ENCODE peak calls at places on chromosomes 1 and 21, in four cellular contexts. Y is HepG2, G is H1, I is K562. T is an unnamed sample.

GRCh38 chr21:38267991-38268858 is 11.4 kb downstream of the KCNJ15 start:
- DNase-seq in Y (no peak), G (no peak), I (no peak), T (no peak)

GRCh38 chr1:209513226-209513625 is 70.3 kb upstream of the CAMK1G start:
- DNase-seq in I (peak), Y (peak), G (no peak), T (peak)

GRCh38 chr1:226654508-226655124 is 84.5 kb downstream of the ITPKB start:
- DNase-seq in Y (no peak), G (no peak), I (no peak), T (no peak)

GRCh38 chr1:13930151-13930550 is 230.2 kb downstream of the PRDM2 start:
- DNase-seq in Y (peak), G (peak), I (peak), T (peak)

GRCh38 chr1:11499825-11500331 is 20.9 kb downstream of the DISP3 start:
- DNase-seq in I (no peak), G (no peak), Y (no peak), T (no peak)

GRCh38 chr1:156551066-156551643 is 21.2 kb downstream of the IQGAP3 start:
- DNase-seq in I (no peak), G (no peak), Y (peak), T (no peak)

GRCh38 chr1:243253927-243254232 is 1.2 kb downstream of the CEP170 start:
- DNase-seq in Y (peak), G (no peak), I (no peak), T (no peak)

GRCh38 chr1:78649628-78650027 is at the start of gene IFI44:
- DNase-seq in G (no peak), I (no peak), Y (no peak), T (no peak)

GRCh38 chr1:151790940-151791651 is 796 bp upstream of the TDRKH start:
- DNase-seq in I (peak), Y (peak), G (no peak), T (peak)

GRCh38 chr1:11738783-11739182 is 2.8 kb downstream of the AGTRAP start:
- DNase-seq in Y (no peak), I (no peak), G (no peak), T (no peak)

GRCh38 chr1:8905582-8906191 is 27.2 kb upstream of the ENO1 start:
- DNase-seq in Y (no peak), G (no peak), I (no peak), T (peak)

GRCh38 chr1:187685338-187685737 is 856.6 kb downstream of the PLA2G4A start:
- DNase-seq in Y (no peak), G (no peak), I (no peak), T (no peak)

GRCh38 chr1:109528296-109528695 is 11.4 kb upstream of the GPR61 start:
- DNase-seq in G (no peak), I (no peak), Y (no peak), T (no peak)

GRCh38 chr1:152034654-152035405 is 2.0 kb downstream of the S100A11 start:
- DNase-seq in G (no peak), I (peak), Y (peak), T (peak)

GRCh38 chr1:160104520-160104885 is 6.1 kb upstream of the IGSF8 start:
- DNase-seq in G (no peak), Y (no peak), I (no peak), T (no peak)

GRCh38 chr1:202058001-202058908 is 47.9 kb downstream of the ELF3 start:
- DNase-seq in Y (peak), G (no peak), I (peak), T (peak)

GRCh38 chr1:45299981-45300668 is 26.6 kb upstream of the HPDL start:
- DNase-seq in Y (peak), G (no peak), I (peak), T (peak)

GRCh38 chr1:30691480-30691879 is 31.9 kb downstream of the MATN1 start:
- DNase-seq in Y (no peak), G (no peak), I (no peak), T (no peak)

GRCh38 chr1:117735045-117735992 is 129.5 kb downstream of the TENT5C start:
- DNase-seq in I (no peak), G (no peak), Y (peak), T (no peak)

GRCh38 chr1:166090244-166090643 is 76.6 kb downstream of the FAM78B start:
- DNase-seq in G (no peak), Y (no peak), I (no peak), T (no peak)

GRCh38 chr21:45016491-45017375 is 57.6 kb upstream of the ADARB1 start:
- DNase-seq in Y (no peak), I (no peak), G (no peak), T (no peak)

GRCh38 chr1:203133969-203134725 is 6.6 kb downstream of the ADORA1 start:
- DNase-seq in G (no peak), Y (no peak), I (no peak), T (no peak)

GRCh38 chr1:154822717-154823116 is 47.4 kb downstream of the KCNN3 start:
- DNase-seq in I (no peak), Y (no peak), G (no peak), T (no peak)

GRCh38 chr1:202131956-202132821 is 9.5 kb downstream of the GPR37L1 start:
- DNase-seq in Y (no peak), G (no peak), I (no peak), T (no peak)

GRCh38 chr1:227449051-227449450 is 114.3 kb upstream of the ZNF678 start:
- DNase-seq in I (peak), G (no peak), Y (peak), T (peak)

GRCh38 chr1:43774359-43774758 is 67.0 kb downstream of the ST3GAL3 start:
- DNase-seq in I (peak), G (no peak), Y (no peak), T (no peak)

GRCh38 chr1:156001682-156002171 is 19.0 kb downstream of the SSR2 start:
- DNase-seq in G (no peak), Y (no peak), I (no peak), T (no peak)

GRCh38 chr1:235883261-235883927 is 16.7 kb upstream of the LYST start:
- DNase-seq in Y (no peak), I (no peak), G (no peak), T (no peak)

GRCh38 chr1:207033302-207033701 is 746 bp upstream of the C1orf116 start:
- DNase-seq in I (no peak), G (no peak), Y (no peak), T (no peak)

GRCh38 chr1:229117664-229118300 is 153.1 kb upstream of the RAB4A start:
- DNase-seq in G (no peak), I (no peak), Y (no peak), T (peak)

GRCh38 chr1:173995475-173995874 is 26.7 kb downstream of the RC3H1 start:
- DNase-seq in G (no peak), I (no peak), Y (no peak), T (no peak)

GRCh38 chr1:55580845-55581332 is 365.7 kb upstream of the USP24 start:
- DNase-seq in G (no peak), Y (peak), I (no peak), T (peak)
- TF ChIP-seq PHF8 in G (no peak), Y (no peak), I (no peak), T (no peak)

GRCh38 chr1:85259866-85260345 is 444 bp upstream of the C1orf52 start:
- DNase-seq in G (no peak), Y (no peak), I (no peak), T (no peak)
- TF ChIP-seq USF2 in G (no peak), Y (no peak), I (no peak), T (no peak)

GRCh38 chr21:28099296-28099695 is 893.4 kb downstream of the LTN1 start:
- DNase-seq in I (no peak), Y (no peak), G (no peak), T (no peak)
- TF ChIP-seq PHF8 in I (no peak), Y (no peak), G (no peak), T (no peak)

DNA sequence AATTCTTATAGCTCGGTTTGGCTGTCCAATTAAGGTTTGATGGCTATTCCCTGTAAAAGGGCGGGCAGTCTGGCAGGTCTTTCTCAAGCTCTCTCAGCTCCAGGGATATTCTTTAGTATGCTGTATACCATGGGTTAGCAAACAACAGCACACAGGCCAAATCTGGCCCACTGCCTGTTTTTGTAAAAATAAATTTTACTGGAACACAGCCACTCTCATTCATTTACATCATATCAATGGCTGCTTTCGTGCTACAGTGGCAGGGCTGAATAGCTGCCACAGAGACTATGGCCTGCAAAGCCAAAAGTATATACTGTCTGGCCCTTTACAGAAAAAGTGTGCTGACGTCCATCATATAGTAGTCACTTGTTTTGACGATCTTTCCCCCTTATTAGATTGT is 32.0 kb downstream of the MACO1 start:
- DNase-seq in G (no peak), I (no peak), Y (no peak), T (no peak)
- TF ChIP-seq USF2 in G (no peak), I (no peak), Y (no peak), T (no peak)

DNA sequence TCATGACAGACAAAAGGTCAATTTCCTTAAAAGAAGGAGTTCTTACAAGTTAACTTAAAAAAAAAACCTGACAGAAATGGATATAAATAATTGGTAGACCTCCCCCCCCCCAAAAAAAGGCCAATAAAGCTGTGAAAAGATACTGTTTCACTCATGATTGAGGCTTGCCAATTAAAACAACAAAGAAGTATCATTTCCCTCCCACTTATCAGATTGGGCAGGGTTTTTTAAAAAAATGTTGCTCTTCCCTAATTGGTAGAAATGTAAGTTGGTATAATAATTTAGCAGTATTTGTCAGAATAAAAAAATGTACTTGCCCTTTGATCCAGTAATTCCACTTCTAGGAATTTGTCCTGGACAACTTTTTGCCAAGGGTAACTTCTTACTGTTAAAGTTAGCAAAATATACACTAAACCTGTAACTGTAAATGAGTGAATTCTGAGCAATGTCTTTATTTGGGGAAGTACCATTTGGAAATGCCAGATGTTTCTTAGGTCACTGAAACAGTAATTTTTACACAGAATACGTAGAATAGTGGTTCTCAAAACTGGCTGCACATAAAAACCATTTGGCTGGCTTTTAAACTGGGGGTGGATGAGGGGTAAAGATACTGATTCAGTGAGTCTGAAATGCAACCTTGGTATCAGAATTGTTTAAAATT is 17.5 kb downstream of the RNF2 start:
- DNase-seq in G (no peak), I (no peak), Y (no peak), T (no peak)
- TF ChIP-seq PHF8 in G (no peak), I (no peak), Y (no peak), T (no peak)

GRCh38 chr1:162536511-162536910 is 25.0 kb upstream of the UAP1 start:
- DNase-seq in G (no peak), I (no peak), Y (no peak), T (no peak)
- TF ChIP-seq USF2 in G (no peak), I (no peak), Y (no peak), T (no peak)

GRCh38 chr1:4006676-4007374 is 106.8 kb upstream of the C1orf174 start:
- DNase-seq in I (no peak), G (no peak), Y (no peak), T (no peak)
- TF ChIP-seq PHF8 in I (no peak), G (no peak), Y (no peak), T (no peak)

GRCh38 chr1:50060279-50060678 is 36.5 kb upstream of the AGBL4 start:
- DNase-seq in I (no peak), Y (no peak), G (no peak), T (no peak)
- TF ChIP-seq USF2 in I (no peak), Y (no peak), G (no peak), T (no peak)

GRCh38 chr1:53139911-53140310 is 2.5 kb downstream of the SLC1A7 start:
- DNase-seq in G (no peak), Y (no peak), I (no peak), T (peak)
- TF ChIP-seq PHF8 in G (no peak), Y (no peak), I (no peak), T (no peak)

DNA sequence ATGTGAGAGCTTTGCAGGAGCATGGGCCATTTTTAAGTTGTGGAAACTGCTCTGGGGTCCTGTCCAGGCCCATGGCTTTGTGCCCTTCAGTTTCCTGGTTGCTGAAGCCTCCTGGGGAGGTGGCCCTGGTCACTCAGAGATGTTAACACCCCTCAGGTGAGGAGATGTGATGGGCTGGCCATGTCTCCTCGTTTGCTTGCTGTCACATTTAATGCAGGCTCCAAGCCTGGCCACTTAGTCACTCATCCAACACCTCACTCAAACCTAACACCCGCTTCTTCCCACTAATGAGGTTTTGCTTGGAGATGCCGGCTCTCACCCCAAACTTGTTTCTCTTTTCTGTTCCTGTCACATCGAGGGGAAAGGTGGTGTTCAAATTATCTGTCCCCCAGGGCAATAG is 192.7 kb downstream of the PTPRU start:
- DNase-seq in Y (no peak), I (no peak), G (no peak), T (no peak)
- TF ChIP-seq USF2 in Y (no peak), I (no peak), G (no peak), T (no peak)

T was measured in A549.